ENCODE peak calls at places on chromosomes 4 and X, in nine cellular contexts. H is tibial nerve, W is testis, V is HCT116, A is right lobe of liver, T is ovary, Q is adrenal gland, I is transverse colon, C is suprapubic skin. P is an unnamed sample.

GRCh38 chrX:23637187-23637586 is 30.1 kb upstream of the PRDX4 start:
- DNase-seq in I (no peak), V (no peak), C (no peak), H (no peak), T (no peak), A (no peak), W (no peak), Q (no peak), P (no peak)

GRCh38 chr4:11973270-11973669 is 544.6 kb upstream of the HS3ST1 start:
- DNase-seq in T (no peak), H (no peak), I (no peak), C (no peak), A (no peak), W (no peak), Q (no peak), V (no peak), P (no peak)

GRCh38 chr4:153205028-153205648 is 895 bp downstream of the TRIM2 start:
- DNase-seq in H (no peak), V (no peak), A (no peak), C (no peak), Q (no peak), T (no peak), I (peak), W (no peak), P (no peak)

GRCh38 chr4:161522031-161522430 is 641.8 kb downstream of the FSTL5 start:
- DNase-seq in V (no peak), C (no peak), T (no peak), I (no peak), A (no peak), H (no peak), W (peak), Q (no peak), P (no peak)

GRCh38 chrX:75084757-75085156 is 71.3 kb downstream of the ABCB7 start:
- DNase-seq in T (no peak), H (no peak), I (no peak), W (no peak), Q (no peak), C (no peak), A (no peak), V (no peak), P (no peak)

GRCh38 chrX:11319689-11320302 is 26.6 kb downstream of the AMELX start:
- DNase-seq in W (no peak), C (no peak), H (no peak), Q (no peak), I (no peak), A (no peak), V (no peak), T (no peak), P (no peak)

GRCh38 chr4:77742054-77742453 is 77.1 kb downstream of the CNOT6L start:
- DNase-seq in A (no peak), T (no peak), H (no peak), W (no peak), I (no peak), V (no peak), C (no peak), Q (no peak), P (no peak)

GRCh38 chr4:101126044-101126443 is 221.3 kb downstream of the PPP3CA start:
- DNase-seq in I (no peak), H (no peak), V (no peak), T (no peak), A (no peak), Q (no peak), W (no peak), C (no peak), P (no peak)

GRCh38 chr4:151669990-151670389 is 90.8 kb downstream of the GATB start:
- DNase-seq in C (no peak), T (no peak), I (no peak), V (no peak), A (no peak), Q (no peak), W (no peak), H (no peak), P (no peak)

GRCh38 chrX:69116077-69116476 is 49.2 kb downstream of the PJA1 start:
- DNase-seq in T (no peak), I (no peak), Q (no peak), V (no peak), A (no peak), W (no peak), C (no peak), H (no peak), P (no peak)

GRCh38 chr4:83964996-83965541 is 429.2 kb downstream of the GPAT3 start:
- DNase-seq in V (no peak), C (no peak), I (no peak), H (no peak), A (no peak), T (no peak), W (no peak), Q (no peak), P (no peak)

GRCh38 chr4:29541757-29542156 is 1178.4 kb upstream of the PCDH7 start:
- DNase-seq in V (no peak), I (no peak), C (no peak), Q (no peak), A (no peak), T (no peak), H (no peak), W (no peak), P (no peak)

GRCh38 chr4:105145913-105146285 is 777 bp upstream of the TET2 start:
- DNase-seq in T (no peak), C (peak), A (peak), Q (peak), H (no peak), I (peak), V (no peak), W (peak), P (no peak)

GRCh38 chr4:47287735-47288134 is 175.8 kb downstream of the COMMD8 start:
- DNase-seq in A (no peak), V (no peak), I (no peak), C (no peak), T (no peak), H (no peak), Q (no peak), W (no peak), P (no peak)

GRCh38 chrX:8663325-8663724 is 68.6 kb downstream of the ANOS1 start:
- DNase-seq in H (no peak), I (no peak), C (no peak), T (no peak), W (peak), Q (no peak), V (no peak), A (no peak), P (no peak)

GRCh38 chr4:8310306-8310705 is 40.8 kb downstream of the HTRA3 start:
- DNase-seq in V (no peak), T (peak), I (no peak), C (no peak), A (peak), Q (no peak), H (no peak), W (no peak), P (no peak)

GRCh38 chrX:130125090-130125489 is 14.8 kb upstream of the ELF4 start:
- DNase-seq in T (no peak), Q (no peak), W (no peak), V (no peak), A (no peak), C (no peak), I (peak), H (peak), P (no peak)

GRCh38 chr4:184513802-184514120 is 39.4 kb upstream of the IRF2 start:
- DNase-seq in W (no peak), C (no peak), H (no peak), A (no peak), V (no peak), Q (no peak), T (no peak), I (no peak), P (no peak)

GRCh38 chrX:78650906-78651437 is 8.2 kb downstream of the RTL3 start:
- DNase-seq in A (no peak), W (no peak), Q (no peak), H (no peak), C (no peak), V (no peak), T (no peak), I (no peak), P (no peak)

GRCh38 chrX:146581981-146582712 is 227.4 kb upstream of the CXorf51B start:
- DNase-seq in I (no peak), V (no peak), H (no peak), Q (no peak), W (no peak), C (no peak), A (no peak), T (no peak), P (no peak)

GRCh38 chrX:16162391-16162790 is 4.9 kb upstream of the MAGEB17 start:
- DNase-seq in Q (no peak), A (no peak), C (no peak), I (no peak), W (no peak), H (no peak), V (no peak), T (no peak), P (no peak)

GRCh38 chr4:90074322-90074886 is 52.8 kb upstream of the CCSER1 start:
- DNase-seq in V (no peak), T (no peak), C (no peak), H (no peak), I (no peak), Q (no peak), A (no peak), W (no peak), P (no peak)

GRCh38 chrX:7941390-7942042 is 14.3 kb upstream of the PNPLA4 start:
- DNase-seq in Q (no peak), W (peak), H (no peak), V (no peak), T (no peak), A (no peak), C (no peak), I (peak), P (no peak)

GRCh38 chr4:16329132-16329796 is 103.0 kb upstream of the TAPT1 start:
- DNase-seq in A (no peak), Q (no peak), T (no peak), W (no peak), I (no peak), H (no peak), C (no peak), V (no peak), P (no peak)

GRCh38 chr4:88953400-88953799 is 103.6 kb downstream of the FAM13A start:
- DNase-seq in V (no peak), A (no peak), C (no peak), H (no peak), T (no peak), W (no peak), I (no peak), Q (no peak), P (no peak)

GRCh38 chr4:109969087-109969486 is 56.4 kb downstream of the EGF start:
- DNase-seq in V (no peak), H (no peak), C (no peak), W (no peak), T (no peak), I (no peak), A (no peak), Q (no peak), P (no peak)

GRCh38 chr4:22482250-22483127 is 33.4 kb downstream of the ADGRA3 start:
- DNase-seq in H (no peak), C (no peak), Q (no peak), I (no peak), T (no peak), A (no peak), V (no peak), W (no peak), P (no peak)

GRCh38 chrX:68693481-68694410 is 46.3 kb downstream of the STARD8 start:
- DNase-seq in H (peak), I (peak), W (peak), C (peak), A (peak), V (no peak), T (peak), Q (peak), P (peak)

GRCh38 chr4:105350859-105351494 is 122.9 kb downstream of the PPA2 start:
- DNase-seq in T (no peak), W (no peak), Q (no peak), V (no peak), H (no peak), I (no peak), A (no peak), C (no peak), P (no peak)

GRCh38 chrX:375181-376036 is 11.3 kb downstream of the PPP2R3B start:
- DNase-seq in V (no peak), W (no peak), T (no peak), C (no peak), H (no peak), Q (no peak), A (no peak), I (no peak), P (no peak)

GRCh38 chr4:61795998-61796397 is 595.9 kb downstream of the ADGRL3 start:
- DNase-seq in H (no peak), I (no peak), T (no peak), Q (no peak), V (no peak), W (no peak), A (no peak), C (no peak), P (no peak)

GRCh38 chrX:22395372-22395771 is 122.7 kb downstream of the CBLL2 start:
- DNase-seq in Q (no peak), H (no peak), T (no peak), V (no peak), C (no peak), I (no peak), A (no peak), W (no peak), P (no peak)

GRCh38 chr4:158721680-158722079 is 1.5 kb downstream of the PPID start:
- DNase-seq in C (no peak), W (no peak), Q (no peak), V (no peak), H (no peak), A (no peak), I (no peak), T (no peak), P (no peak)

GRCh38 chr4:158722291-158722916 is 792 bp downstream of the PPID start:
- DNase-seq in C (no peak), A (no peak), Q (no peak), I (no peak), H (no peak), V (no peak), T (no peak), W (peak), P (no peak)

GRCh38 chr4:158724647-158725046 is 1.5 kb upstream of the PPID start:
- DNase-seq in Q (no peak), W (no peak), I (no peak), V (no peak), A (no peak), H (no peak), T (no peak), C (no peak), P (no peak)

GRCh38 chr4:158728256-158728655 is 5.1 kb upstream of the PPID start:
- DNase-seq in H (no peak), I (no peak), C (no peak), A (no peak), W (no peak), T (no peak), Q (no peak), V (no peak), P (no peak)

DNA sequence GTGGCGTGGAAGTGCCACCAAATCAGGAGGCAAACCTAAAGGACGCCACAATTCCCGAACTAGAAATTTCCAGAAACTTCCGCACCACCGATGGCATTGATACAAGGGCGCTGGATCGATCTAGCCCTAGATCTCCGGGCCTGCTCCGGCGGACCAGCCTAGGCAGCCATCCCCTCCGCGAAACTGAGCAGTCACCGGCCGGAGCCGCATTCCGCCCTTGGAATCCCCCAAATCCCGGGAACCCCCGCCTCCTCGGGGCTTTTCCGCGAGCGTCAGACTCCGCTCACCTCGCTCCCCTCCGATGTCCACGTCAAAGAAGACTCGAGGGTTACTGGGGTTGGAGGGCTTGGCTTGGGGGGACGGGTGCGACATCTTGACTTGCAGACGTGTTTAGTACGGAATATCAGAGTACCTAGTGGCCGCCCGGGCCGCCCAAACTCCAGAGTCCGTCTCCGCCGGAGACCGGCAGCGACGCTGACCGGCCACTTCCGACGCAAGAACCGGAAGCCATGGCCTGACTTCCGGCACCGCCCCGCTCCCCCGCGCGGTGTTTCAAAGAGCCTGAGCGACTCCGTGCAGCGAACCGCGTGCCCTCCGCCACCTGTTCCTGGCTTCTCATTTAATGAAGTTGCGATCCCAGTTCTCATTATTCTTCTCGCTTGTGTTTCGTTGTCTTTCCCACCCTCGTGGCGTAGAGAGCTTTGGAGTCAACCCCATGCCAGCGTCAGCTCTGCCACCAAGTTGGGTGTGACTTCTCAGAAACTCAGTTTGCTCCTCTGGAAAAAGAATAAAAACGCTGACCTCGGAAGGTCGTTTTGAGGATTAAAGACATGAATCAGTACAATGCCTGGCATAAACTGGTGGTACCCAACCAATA is at the start of gene PPID:
- DNase-seq in C (peak), A (peak), T (peak), H (peak), V (peak), I (peak), W (peak), Q (peak), P (peak)
- TF ChIP-seq POLR2A in C (no peak), A (peak), T (peak), H (peak), V (peak), I (peak), W (no peak), Q (peak), P (peak)

DNA sequence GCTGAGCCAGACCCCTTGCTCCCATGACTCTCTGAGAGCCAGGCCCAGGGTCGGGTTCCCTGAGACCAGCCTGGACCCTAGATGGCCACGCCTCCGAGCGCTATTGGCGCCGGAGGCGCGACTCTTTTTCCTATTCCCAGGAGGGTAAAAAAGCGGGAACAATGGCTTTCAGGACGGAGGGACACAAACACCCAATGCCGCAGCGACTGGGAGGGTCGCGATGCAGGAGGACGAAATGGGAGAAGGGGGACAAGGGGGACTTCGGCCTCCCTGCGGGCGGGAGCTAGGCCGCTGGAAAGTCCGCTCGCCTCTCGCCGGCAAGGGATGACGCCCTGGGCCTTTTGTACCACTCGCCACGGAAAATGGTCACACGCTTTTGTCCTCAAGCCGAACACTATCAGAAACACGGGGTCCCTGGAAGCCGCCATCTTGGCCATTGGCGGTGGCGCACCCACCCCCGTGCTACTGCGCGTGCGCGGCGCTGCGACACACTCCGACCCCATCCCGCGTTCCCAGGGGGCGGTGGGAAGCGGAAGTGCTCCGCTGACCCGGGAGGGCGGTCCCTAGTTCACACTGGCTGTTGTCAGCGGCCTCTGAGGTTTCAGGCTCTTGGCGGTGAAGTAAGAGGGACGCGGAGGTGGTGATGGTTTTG is 98.4 kb downstream of the ZNF674 start:
- DNase-seq in H (peak), W (peak), I (peak), Q (peak), A (peak), V (peak), T (peak), C (peak), P (peak)
- TF ChIP-seq POLR2A in H (peak), W (no peak), I (peak), Q (peak), A (peak), V (no peak), T (peak), C (no peak), P (peak)

GRCh38 chr4:147683172-147683571 is 791 bp downstream of the PRMT9 start:
- DNase-seq in T (no peak), I (peak), A (no peak), C (no peak), W (peak), H (peak), V (no peak), Q (peak), P (no peak)

GRCh38 chr4:147678796-147679549 is 5.0 kb downstream of the PRMT9 start:
- DNase-seq in T (no peak), H (no peak), A (no peak), C (no peak), I (no peak), W (no peak), V (peak), Q (no peak), P (no peak)

GRCh38 chr4:147682755-147683154 is 1.2 kb downstream of the PRMT9 start:
- DNase-seq in H (no peak), V (no peak), C (no peak), W (no peak), A (no peak), I (no peak), Q (no peak), T (no peak), P (no peak)

GRCh38 chr4:147689062-147689461 is 5.1 kb upstream of the PRMT9 start:
- DNase-seq in I (no peak), V (no peak), T (no peak), Q (no peak), W (no peak), H (no peak), C (no peak), A (no peak), P (no peak)

GRCh38 chr4:147683717-147684700 is at the start of gene PRMT9:
- DNase-seq in V (peak), H (peak), I (peak), W (peak), A (peak), T (peak), Q (peak), C (peak), P (peak)
- TF ChIP-seq POLR2A in V (peak), H (peak), I (peak), W (peak), A (peak), T (peak), Q (peak), C (no peak), P (peak)

DNA sequence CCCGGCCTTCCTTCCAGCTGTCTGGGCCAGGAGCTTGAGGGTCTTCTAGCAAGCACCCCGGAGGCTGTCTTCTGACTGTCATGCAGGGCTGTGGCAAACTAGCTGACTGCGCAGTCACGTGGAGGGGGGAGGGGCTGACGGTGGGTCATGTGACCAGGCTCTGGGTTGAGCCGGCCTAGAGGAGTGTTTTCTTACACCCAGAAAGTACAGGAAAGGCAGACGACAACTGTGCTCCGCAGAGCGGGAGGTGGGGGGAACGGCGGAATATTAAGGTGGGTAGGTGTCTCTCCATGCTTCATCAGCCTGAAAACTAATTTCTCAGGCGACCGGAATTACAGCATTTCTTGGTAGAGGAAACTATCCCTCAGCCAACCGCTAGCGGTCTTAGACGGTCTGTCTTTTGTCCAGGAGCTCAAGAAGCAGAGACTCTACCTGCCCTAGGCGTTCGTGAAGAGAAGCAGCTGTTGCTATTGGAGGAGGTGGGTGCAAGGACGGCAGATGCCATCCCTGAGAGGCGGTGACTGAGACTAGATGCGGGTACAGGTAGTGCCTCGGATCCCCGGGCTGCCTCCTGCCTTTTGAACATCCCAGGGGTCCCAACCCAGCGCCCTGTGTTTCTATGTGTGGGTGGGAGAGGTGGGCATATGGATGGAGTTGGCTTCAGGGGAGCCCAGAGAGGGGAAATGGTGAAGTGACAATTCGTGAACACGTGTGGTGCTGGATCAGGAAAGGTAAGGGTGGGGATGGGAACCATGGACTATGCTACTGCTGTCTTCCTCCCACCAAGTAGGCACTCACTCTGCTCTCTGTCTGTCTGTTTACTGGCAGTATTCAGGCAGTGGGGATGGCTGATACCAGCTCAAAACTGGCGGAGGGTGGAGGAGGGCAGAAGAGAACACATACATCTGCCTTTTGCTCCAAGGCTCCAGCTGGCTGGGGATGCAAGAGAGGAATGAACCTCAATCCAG is 8.8 kb downstream of the GPRASP1 start:
- DNase-seq in C (peak), T (peak), A (peak), V (no peak), Q (peak), W (peak), H (peak), I (peak), P (peak)
- TF ChIP-seq POLR2A in C (no peak), T (no peak), A (peak), V (no peak), Q (peak), W (no peak), H (peak), I (peak), P (peak)